ENCODE peak calls at places on chromosome 19, in ten cellular contexts. Y, R, T, W, M, E, H, Z, I and X are unnamed samples.

GRCh38 chr19:33529094-33529676 is 7.6 kb upstream of the PEPD start:
- DNase-seq in W (no peak), T (no peak), R (no peak), H (no peak), I (no peak), E (no peak), Y (no peak), M (no peak), Z (no peak), X (no peak)

GRCh38 chr19:40702337-40703012 is 12.0 kb upstream of the NUMBL start:
- DNase-seq in T (peak; percentile 29), E (peak; percentile 70), R (no peak), Y (no peak), M (no peak), W (peak; percentile 26), Z (peak; percentile 82), H (peak; percentile 83), I (peak; percentile 24), X (no peak)

GRCh38 chr19:56109216-56109615 is 11.9 kb downstream of the ZNF787 start:
- DNase-seq in I (peak; percentile 51), H (no peak), Z (no peak), T (no peak), M (no peak), R (no peak), W (no peak), Y (no peak), E (no peak), X (no peak)

GRCh38 chr19:34480971-34481821 is at the start of gene WTIP:
- DNase-seq in Z (peak; percentile 74), R (peak; percentile 82), W (peak; percentile 94), I (peak; percentile 91), T (peak; percentile 32), H (no peak), E (peak; percentile 97), M (peak; percentile 62), Y (peak; percentile 18), X (peak; percentile 21)

GRCh38 chr19:28943651-28944050 is 269.3 kb downstream of the UQCRFS1 start:
- DNase-seq in M (no peak), I (no peak), T (no peak), W (no peak), Y (no peak), E (peak; percentile 12), Z (peak; percentile 60), R (no peak), H (peak; percentile 57), X (no peak)

GRCh38 chr19:42473686-42474085 is 30.9 kb upstream of the CXCL17 start:
- DNase-seq in I (no peak), R (no peak), H (no peak), Z (peak; percentile 60), W (no peak), M (no peak), E (peak; percentile 65), Y (no peak), T (no peak), X (no peak)

GRCh38 chr19:18279516-18280246 is 1.7 kb downstream of the JUND start:
- DNase-seq in T (peak; percentile 95), Y (peak; percentile 83), R (peak; percentile 96), M (peak; percentile 91), W (peak; percentile 91), I (peak; percentile 97), Z (peak; percentile 94), E (peak; percentile 99), H (peak; percentile 95), X (no peak)

GRCh38 chr19:12611361-12611699 is 610 bp downstream of the ZNF791 start:
- DNase-seq in M (peak; percentile 65), Y (peak; percentile 45), H (peak; percentile 49), R (peak; percentile 74), T (peak; percentile 81), Z (peak; percentile 66), E (peak; percentile 82), W (peak; percentile 77), I (peak; percentile 95), X (no peak)

GRCh38 chr19:51821511-51821910 is 26.6 kb downstream of the FPR3 start:
- DNase-seq in H (no peak), I (no peak), R (no peak), W (no peak), Z (no peak), M (no peak), Y (no peak), T (no peak), E (no peak), X (no peak)

GRCh38 chr19:29400917-29401711 is 124.7 kb upstream of the VSTM2B start:
- DNase-seq in I (peak; percentile 6), W (no peak), H (no peak), Z (no peak), R (no peak), M (no peak), Y (no peak), T (no peak), E (no peak), X (no peak)

GRCh38 chr19:4584670-4585460 is 25.4 kb upstream of the SEMA6B start:
- DNase-seq in R (no peak), H (peak; percentile 68), I (no peak), Y (no peak), E (peak; percentile 91), M (no peak), W (no peak), Z (no peak), T (no peak), X (no peak)

GRCh38 chr19:1985588-1986356 is 29.7 kb downstream of the BTBD2 start:
- DNase-seq in M (no peak), Z (peak; percentile 42), T (no peak), W (no peak), I (no peak), E (no peak), R (no peak), Y (no peak), H (no peak), X (no peak)

GRCh38 chr19:1981253-1981652 is 34.3 kb downstream of the BTBD2 start:
- DNase-seq in E (no peak), Y (no peak), I (no peak), R (no peak), H (no peak), T (no peak), Z (no peak), W (no peak), M (no peak), X (no peak)

GRCh38 chr19:1986357-1987162 is 29.0 kb downstream of the BTBD2 start:
- DNase-seq in R (no peak), M (no peak), E (no peak), H (no peak), Z (peak; percentile 34), W (no peak), I (no peak), Y (no peak), T (no peak), X (no peak)

GRCh38 chr19:1987197-1988187 is 28.0 kb downstream of the BTBD2 start:
- DNase-seq in Z (peak; percentile 31), Y (no peak), E (no peak), H (no peak), R (no peak), W (no peak), T (no peak), I (no peak), M (no peak), X (no peak)

GRCh38 chr19:1984360-1984759 is 31.2 kb downstream of the BTBD2 start:
- DNase-seq in W (no peak), R (no peak), M (no peak), Y (no peak), E (no peak), T (no peak), Z (no peak), H (no peak), I (no peak), X (no peak)
- H3K9ac ChIP-seq in W (no peak overlapping the region), R (no peak overlapping the region), M (no peak overlapping the region), Y (no peak overlapping the region), E (no peak overlapping the region), T (no peak overlapping the region), Z (no peak overlapping the region), H (no peak overlapping the region), I (no peak overlapping the region), X (no peak overlapping the region)

DNA sequence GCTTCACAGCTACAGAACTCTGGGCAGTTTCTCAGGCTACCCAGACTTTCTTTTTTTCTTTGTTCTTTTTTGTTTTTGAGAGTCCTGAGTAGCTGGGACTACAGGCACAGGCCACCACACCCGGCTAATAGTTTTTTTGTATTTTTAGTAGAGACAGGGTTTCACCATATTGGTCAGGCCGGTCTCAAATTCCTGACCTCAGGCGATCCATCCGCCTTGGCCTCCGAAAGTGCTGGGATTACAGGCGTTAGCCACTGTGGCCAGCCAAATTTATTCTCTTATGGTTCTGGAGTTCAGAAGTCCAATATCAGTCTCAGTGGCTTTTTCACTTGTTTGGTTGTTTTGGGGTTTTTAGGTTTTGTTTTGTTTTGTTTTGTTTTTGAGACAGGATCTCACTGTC is 12.4 kb downstream of the MEIOSIN start:
- DNase-seq in Z (no peak), M (no peak), E (no peak), W (no peak), I (no peak), T (no peak), Y (no peak), H (no peak), R (no peak), X (no peak)
- H3K79me2 ChIP-seq in Z (no peaks in the 10 kb centered on the region), M (no peaks in the 10 kb centered on the region), E (no peaks in the 10 kb centered on the region), W (no peaks in the 10 kb centered on the region), I (no peaks in the 10 kb centered on the region), T (no peaks in the 10 kb centered on the region), Y (no peaks in the 10 kb centered on the region), H (no peaks in the 10 kb centered on the region), R (no peaks in the 10 kb centered on the region), X (no peaks in the 10 kb centered on the region)

GRCh38 chr19:15836595-15837398 is 21.3 kb upstream of the OR10H1 start:
- DNase-seq in T (peak; percentile 96), W (peak; percentile 87), Z (no peak), I (peak; percentile 99), H (peak; percentile 97), M (peak; percentile 92), Y (peak; percentile 96), R (peak; percentile 91), E (no peak), X (peak; percentile 84)
- H2AFZ ChIP-seq in T (peak overlapping the region; percentile 92), W (peak overlapping the region; percentile 83), Z (no peak overlapping the region), I (peak overlapping the region; percentile 93), H (peak overlapping the region; percentile 78), M (peak overlapping the region; percentile 74), Y (no peak overlapping the region), R (peak overlapping the region; percentile 59), E (no peak overlapping the region), X (peak overlapping the region; percentile 74)

GRCh38 chr19:15248648-15249559 is 16.7 kb upstream of the EPHX3 start:
- DNase-seq in Z (no peak), Y (no peak), H (no peak), I (peak; percentile 98), R (peak; percentile 80), W (peak; percentile 89), E (no peak), M (peak; percentile 75), T (peak; percentile 84), X (no peak)

GRCh38 chr19:15249560-15249874 is 17.3 kb upstream of the EPHX3 start:
- DNase-seq in R (no peak), I (no peak), M (no peak), T (no peak), W (no peak), H (no peak), E (no peak), Y (no peak), Z (no peak), X (no peak)

GRCh38 chr19:15250635-15250993 is 18.4 kb upstream of the EPHX3 start:
- DNase-seq in Y (no peak), W (no peak), H (no peak), T (no peak), M (no peak), E (no peak), I (no peak), Z (no peak), R (no peak), X (no peak)

GRCh38 chr19:15251010-15251748 is 18.9 kb upstream of the EPHX3 start:
- DNase-seq in Z (no peak), E (no peak), R (peak; percentile 66), I (peak; percentile 81), Y (no peak), T (no peak), W (peak; percentile 89), M (no peak), H (no peak), X (no peak)

GRCh38 chr19:15249912-15250634 is 17.8 kb upstream of the EPHX3 start:
- DNase-seq in Y (no peak), Z (no peak), E (peak; percentile 24), I (peak; percentile 97), T (no peak), W (peak; percentile 92), R (peak; percentile 75), M (peak; percentile 73), H (no peak), X (no peak)
- H3K9ac ChIP-seq in Y (no peak overlapping the region), Z (no peak overlapping the region), E (no peak overlapping the region), I (peak overlapping the region; percentile 95), T (no peak overlapping the region), W (peak overlapping the region; percentile 77), R (peak overlapping the region; percentile 25), M (peak overlapping the region; percentile 22), H (no peak overlapping the region), X (no peak overlapping the region)